ENCODE peak calls at places on chromosome X, in six cellular contexts. Z, F, K, A, J and B are unnamed samples.

GRCh38 chrX:23854122-23854521 is 53.6 kb downstream of the APOO start:
- DNase-seq in Z (no peak), F (no peak), K (no peak), A (peak), J (no peak), B (no peak)

GRCh38 chrX:30762754-30763153 is 109.5 kb downstream of the GK start:
- DNase-seq in Z (no peak), F (no peak), K (no peak), A (no peak), J (no peak), B (no peak)

GRCh38 chrX:37796805-37797204 is 16.9 kb downstream of the CYBB start:
- DNase-seq in Z (no peak), F (no peak), K (no peak), A (no peak), J (no peak), B (no peak)

GRCh38 chrX:87583679-87584078 is 66.1 kb downstream of the KLHL4 start:
- DNase-seq in Z (peak), F (no peak), K (peak), A (no peak), J (no peak), B (no peak)

GRCh38 chrX:66632473-66632872 is 6.4 kb downstream of the EDA2R start:
- DNase-seq in Z (no peak), F (no peak), K (peak), A (no peak), J (peak), B (no peak)

GRCh38 chrX:49754238-49754857 is 58.6 kb upstream of the PAGE1 start:
- DNase-seq in Z (peak), F (peak), K (peak), A (peak), J (peak), B (no peak)

GRCh38 chrX:12439396-12439795 is 301.1 kb downstream of the FRMPD4 start:
- DNase-seq in Z (no peak), F (peak), K (peak), A (no peak), J (no peak), B (no peak)

GRCh38 chrX:129144172-129145038 is 378.9 kb downstream of the SMARCA1 start:
- DNase-seq in Z (no peak), F (peak), K (no peak), A (no peak), J (no peak), B (no peak)

GRCh38 chrX:13464599-13465275 is 104.7 kb upstream of the EGFL6 start:
- DNase-seq in Z (no peak), F (no peak), K (no peak), A (peak), J (no peak), B (no peak)

GRCh38 chrX:22730542-22730941 is 269.2 kb upstream of the DDX53 start:
- DNase-seq in Z (no peak), F (no peak), K (no peak), A (no peak), J (no peak), B (no peak)

GRCh38 chrX:138710866-138711331 is 618 bp downstream of the FGF13 start:
- DNase-seq in Z (no peak), F (no peak), K (no peak), A (no peak), J (no peak), B (no peak)

GRCh38 chrX:4397471-4397870 is 684.0 kb upstream of the PRKX start:
- DNase-seq in Z (no peak), F (no peak), K (peak), A (no peak), J (no peak), B (peak)

GRCh38 chrX:118226060-118226428 is 109.4 kb upstream of the KLHL13 start:
- DNase-seq in Z (no peak), F (no peak), K (no peak), A (peak), J (no peak), B (no peak)

GRCh38 chrX:20265221-20265725 is 1.4 kb downstream of the RPS6KA3 start:
- DNase-seq in Z (peak), F (peak), K (peak), A (peak), J (peak), B (peak)

GRCh38 chrX:7891928-7892327 is 35.3 kb downstream of the PNPLA4 start:
- DNase-seq in Z (no peak), F (no peak), K (no peak), A (peak), J (no peak), B (no peak)

GRCh38 chrX:71052721-71053120 is 15.4 kb downstream of the SNX12 start:
- DNase-seq in Z (no peak), F (no peak), K (no peak), A (no peak), J (no peak), B (no peak)

GRCh38 chrX:104565791-104566687 is at the start of gene IL1RAPL2:
- DNase-seq in Z (peak), F (peak), K (peak), A (peak), J (no peak), B (peak)

GRCh38 chrX:136907626-136908025 is 27.1 kb upstream of the RBMX start:
- DNase-seq in Z (no peak), F (no peak), K (no peak), A (peak), J (no peak), B (no peak)

GRCh38 chrX:123835661-123836371 is 24.0 kb upstream of the XIAP start:
- DNase-seq in Z (no peak), F (peak), K (peak), A (peak), J (peak), B (peak)

GRCh38 chrX:133229361-133229760 is 11.2 kb upstream of the TFDP3 start:
- DNase-seq in Z (no peak), F (peak), K (peak), A (no peak), J (no peak), B (no peak)

GRCh38 chrX:133543654-133544053 is 128.4 kb upstream of the GPC4 start:
- DNase-seq in Z (no peak), F (no peak), K (peak), A (no peak), J (no peak), B (no peak)

GRCh38 chrX:140504371-140505324 is at the start of gene SOX3:
- DNase-seq in Z (no peak), F (peak), K (no peak), A (peak), J (no peak), B (no peak)

GRCh38 chrX:67727576-67727975 is 183.8 kb downstream of the AR start:
- DNase-seq in Z (no peak), F (no peak), K (no peak), A (no peak), J (no peak), B (no peak)

GRCh38 chrX:53483838-53484420 is 49.8 kb upstream of the HSD17B10 start:
- DNase-seq in Z (no peak), F (peak), K (peak), A (no peak), J (peak), B (no peak)

GRCh38 chrX:43750248-43750676 is 94.2 kb downstream of the MAOA start:
- DNase-seq in Z (peak), F (peak), K (peak), A (peak), J (peak), B (peak)

GRCh38 chrX:50920132-50920531 is 9.6 kb downstream of the BMP15 start:
- DNase-seq in Z (no peak), F (peak), K (peak), A (peak), J (peak), B (peak)

GRCh38 chrX:23699636-23700194 is 32.4 kb downstream of the PRDX4 start:
- DNase-seq in Z (peak), F (peak), K (no peak), A (peak), J (no peak), B (no peak)

GRCh38 chrX:131405497-131405896 is 116.4 kb upstream of the IGSF1 start:
- DNase-seq in Z (no peak), F (no peak), K (no peak), A (no peak), J (no peak), B (no peak)

GRCh38 chrX:111098874-111099273 is 2.9 kb downstream of the PAK3 start:
- DNase-seq in Z (peak), F (peak), K (no peak), A (peak), J (no peak), B (no peak)

GRCh38 chrX:13666836-13667235 is 13.9 kb downstream of the TCEANC start:
- DNase-seq in Z (no peak), F (no peak), K (peak), A (peak), J (no peak), B (no peak)

GRCh38 chrX:77431227-77431626 is 16.0 kb upstream of the FGF16 start:
- DNase-seq in Z (no peak), F (peak), K (no peak), A (peak), J (peak), B (peak)

GRCh38 chrX:68929332-68930150 is 100.7 kb downstream of the EFNB1 start:
- DNase-seq in Z (peak), F (peak), K (peak), A (peak), J (peak), B (peak)

GRCh38 chrX:103524747-103525146 is 5.5 kb upstream of the RAB40A start:
- DNase-seq in Z (no peak), F (no peak), K (no peak), A (no peak), J (no peak), B (no peak)

GRCh38 chrX:152635941-152636340 is 1.8 kb upstream of the GABRQ start:
- DNase-seq in Z (peak), F (peak), K (peak), A (peak), J (peak), B (peak)

GRCh38 chrX:107450823-107451509 is 1.5 kb downstream of the FRMPD3 start:
- DNase-seq in Z (peak), F (no peak), K (no peak), A (no peak), J (no peak), B (no peak)

GRCh38 chrX:113274801-113275200 is 434.2 kb upstream of the AMOT start:
- DNase-seq in Z (no peak), F (no peak), K (no peak), A (no peak), J (peak), B (no peak)

GRCh38 chrX:21658152-21658737 is at the start of gene KLHL34:
- DNase-seq in Z (no peak), F (no peak), K (no peak), A (no peak), J (no peak), B (no peak)
- H3K4me3 ChIP-seq in Z (no peak), F (peak), K (no peak), A (peak), J (peak), B (peak)

GRCh38 chrX:116239944-116240391 is 69.4 kb downstream of the AGTR2 start:
- DNase-seq in Z (no peak), F (peak), K (peak), A (peak), J (peak), B (no peak)
- H3K4me3 ChIP-seq in Z (no peak), F (no peak), K (no peak), A (peak), J (peak), B (no peak)

DNA sequence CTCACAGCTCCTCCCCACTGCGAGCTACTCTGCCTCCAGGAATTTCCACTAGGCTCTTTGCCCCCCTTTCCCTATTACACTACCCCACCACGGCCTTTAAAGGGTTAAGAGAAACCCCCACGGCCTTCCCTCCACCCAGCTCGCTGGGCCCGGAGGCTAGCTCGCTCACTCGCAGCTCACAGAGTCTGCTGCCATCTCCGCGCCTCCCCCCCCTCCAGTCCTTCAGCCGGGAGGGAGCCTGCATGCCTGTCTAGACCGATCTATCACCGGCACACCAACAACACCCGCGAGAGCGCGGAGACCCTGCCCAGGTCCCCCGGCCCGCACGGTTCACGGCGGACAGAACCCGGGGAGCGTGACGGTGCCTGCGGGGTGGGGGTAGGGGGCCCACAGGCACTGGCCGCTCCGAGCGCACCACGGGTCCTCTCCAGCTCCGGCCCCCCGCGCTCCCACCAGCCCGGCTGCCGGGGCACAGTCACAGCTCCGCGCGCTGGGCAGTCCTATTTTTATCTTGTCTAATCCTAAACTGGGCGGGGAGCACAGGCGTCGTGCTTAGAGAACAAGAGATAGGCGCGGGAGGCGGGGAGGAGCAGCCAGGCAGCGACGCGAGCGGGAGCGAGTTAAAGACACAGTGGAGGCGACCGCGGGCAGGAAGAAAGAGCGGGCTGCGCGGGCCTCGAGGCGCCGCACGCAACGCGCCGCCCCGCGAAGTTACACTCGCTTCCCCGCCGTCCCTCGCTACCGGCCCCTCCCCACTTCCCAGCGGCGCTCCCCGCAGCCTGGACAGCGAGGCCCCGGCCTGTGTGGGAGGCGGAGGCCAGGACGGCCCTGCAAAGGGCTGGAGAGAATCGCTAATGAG is 3.5 kb downstream of the BCOR start:
- DNase-seq in Z (peak), F (no peak), K (no peak), A (peak), J (no peak), B (no peak)
- H3K4me3 ChIP-seq in Z (peak), F (peak), K (peak), A (peak), J (peak), B (peak)

GRCh38 chrX:41241962-41242361 is 92.0 kb upstream of the DDX3X start:
- DNase-seq in Z (no peak), F (no peak), K (no peak), A (no peak), J (no peak), B (no peak)

GRCh38 chrX:41240504-41240903 is 93.5 kb upstream of the DDX3X start:
- DNase-seq in Z (no peak), F (no peak), K (no peak), A (no peak), J (no peak), B (no peak)

GRCh38 chrX:41250867-41251266 is 83.1 kb upstream of the DDX3X start:
- DNase-seq in Z (no peak), F (no peak), K (no peak), A (no peak), J (no peak), B (no peak)

DNA sequence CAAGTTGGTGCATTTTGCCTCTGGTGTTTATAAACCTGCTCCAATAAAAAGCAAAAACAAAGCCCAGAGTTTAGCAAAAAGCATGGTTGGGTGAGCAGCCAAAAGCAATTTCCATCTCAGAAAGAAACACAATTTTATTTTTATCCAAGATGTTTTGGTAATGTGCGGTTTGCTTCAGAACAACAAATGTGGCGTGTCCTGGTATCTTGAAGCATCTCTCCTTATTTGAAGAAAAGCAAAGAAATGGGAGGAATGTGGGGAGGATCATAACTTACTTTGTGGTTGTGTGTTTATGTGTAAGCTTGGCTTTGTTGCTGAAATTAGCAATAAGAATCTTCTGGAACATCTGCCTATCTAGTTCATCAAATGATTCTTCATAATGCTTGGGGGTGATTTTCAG is 88.3 kb upstream of the DDX3X start:
- DNase-seq in Z (no peak), F (no peak), K (no peak), A (no peak), J (peak), B (no peak)
- H3K4me3 ChIP-seq in Z (no peak), F (no peak), K (no peak), A (no peak), J (no peak), B (no peak)

GRCh38 chrX:48456628-48457027 is 13.4 kb downstream of the SLC38A5 start:
- DNase-seq in Z (no peak), F (no peak), K (no peak), A (no peak), J (no peak), B (no peak)

GRCh38 chrX:48450076-48450475 is 20.0 kb downstream of the SLC38A5 start:
- DNase-seq in Z (no peak), F (no peak), K (no peak), A (no peak), J (no peak), B (no peak)

GRCh38 chrX:48451708-48452107 is 18.4 kb downstream of the SLC38A5 start:
- DNase-seq in Z (no peak), F (no peak), K (no peak), A (no peak), J (no peak), B (no peak)
- H3K4me3 ChIP-seq in Z (no peak), F (no peak), K (no peak), A (no peak), J (no peak), B (no peak)

GRCh38 chrX:72243472-72243871 is 4.6 kb upstream of the ERCC6L start:
- DNase-seq in Z (no peak), F (peak), K (peak), A (peak), J (peak), B (peak)

GRCh38 chrX:72236841-72237240 is 2.0 kb downstream of the ERCC6L start:
- DNase-seq in Z (no peak), F (no peak), K (no peak), A (no peak), J (no peak), B (no peak)

GRCh38 chrX:72238721-72239475 is at the start of gene ERCC6L:
- DNase-seq in Z (peak), F (peak), K (peak), A (peak), J (peak), B (peak)

GRCh38 chrX:72240976-72241375 is 2.1 kb upstream of the ERCC6L start:
- DNase-seq in Z (no peak), F (no peak), K (no peak), A (no peak), J (no peak), B (no peak)

GRCh38 chrX:72238183-72238582 is 644 bp downstream of the ERCC6L start:
- DNase-seq in Z (no peak), F (no peak), K (no peak), A (no peak), J (no peak), B (no peak)
- H3K4me3 ChIP-seq in Z (peak), F (peak), K (peak), A (peak), J (peak), B (peak)

GRCh38 chrX:46953597-46953996 is 41.4 kb downstream of the JADE3 start:
- DNase-seq in Z (no peak), F (peak), K (no peak), A (peak), J (no peak), B (no peak)
- H3K4me3 ChIP-seq in Z (no peak), F (no peak), K (no peak), A (no peak), J (no peak), B (no peak)

GRCh38 chrX:10108288-10108687 is 48.5 kb upstream of the CLCN4 start:
- DNase-seq in Z (no peak), F (no peak), K (peak), A (no peak), J (no peak), B (no peak)

GRCh38 chrX:10110316-10110932 is 46.4 kb upstream of the CLCN4 start:
- DNase-seq in Z (no peak), F (no peak), K (no peak), A (no peak), J (no peak), B (no peak)

GRCh38 chrX:10104958-10105658 is 51.7 kb upstream of the CLCN4 start:
- DNase-seq in Z (no peak), F (no peak), K (no peak), A (peak), J (peak), B (no peak)

GRCh38 chrX:10109695-10110094 is 47.1 kb upstream of the CLCN4 start:
- DNase-seq in Z (no peak), F (no peak), K (no peak), A (peak), J (no peak), B (no peak)

GRCh38 chrX:10106801-10107200 is 50.0 kb upstream of the CLCN4 start:
- DNase-seq in Z (no peak), F (no peak), K (no peak), A (no peak), J (no peak), B (no peak)
- H3K4me3 ChIP-seq in Z (no peak), F (no peak), K (no peak), A (no peak), J (no peak), B (no peak)

GRCh38 chrX:14675500-14675899 is 146.2 kb downstream of the GLRA2 start:
- DNase-seq in Z (no peak), F (no peak), K (no peak), A (no peak), J (no peak), B (no peak)

GRCh38 chrX:14672611-14673172 is 143.4 kb downstream of the GLRA2 start:
- DNase-seq in Z (no peak), F (no peak), K (no peak), A (no peak), J (no peak), B (no peak)

GRCh38 chrX:14676431-14676830 is 147.1 kb downstream of the GLRA2 start:
- DNase-seq in Z (no peak), F (no peak), K (no peak), A (no peak), J (no peak), B (no peak)

GRCh38 chrX:14673236-14673635 is 143.9 kb downstream of the GLRA2 start:
- DNase-seq in Z (no peak), F (no peak), K (peak), A (no peak), J (no peak), B (no peak)

GRCh38 chrX:14673764-14674163 is 144.4 kb downstream of the GLRA2 start:
- DNase-seq in Z (peak), F (peak), K (peak), A (peak), J (peak), B (peak)
- H3K4me3 ChIP-seq in Z (no peak), F (no peak), K (no peak), A (no peak), J (no peak), B (no peak)

DNA sequence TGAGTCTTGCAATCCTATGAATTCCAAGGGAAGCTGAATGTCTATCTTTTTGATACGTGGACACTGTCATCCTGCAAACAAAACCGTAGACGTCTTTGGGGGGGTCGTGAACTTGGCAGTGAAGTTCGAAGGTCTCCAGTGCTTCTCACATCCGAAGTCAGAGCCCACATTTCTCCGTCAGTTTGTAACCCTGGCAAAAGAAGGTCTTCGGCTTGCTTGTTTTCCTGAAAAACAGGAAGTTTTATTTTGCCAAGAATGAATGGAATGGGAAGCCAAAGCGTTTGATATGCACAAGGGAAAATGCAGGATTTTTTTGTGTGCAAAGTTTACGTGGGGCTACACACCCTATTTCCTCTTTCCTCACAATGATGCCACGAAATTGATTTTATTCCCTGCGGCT is 36.8 kb downstream of the SHOX start:
- DNase-seq in Z (no peak), F (no peak), K (no peak), A (no peak), J (peak), B (peak)
- H3K4me3 ChIP-seq in Z (no peak), F (no peak), K (no peak), A (no peak), J (no peak), B (no peak)